ENCODE peak calls at places on chromosomes 2 and 18, in nine cellular contexts. Z is AML-193; A is stimulated activated CD4-positive, alpha-beta T cell treated with anti-CD3 and anti-CD28 coated beads, Interleukin-12 subunit alpha, Interleukin-12 subunit beta, amount 100 ng/mL, for 4 hours; X is ELR; T is stimulated activated CD8-positive, alpha-beta memory T cell treated with anti-CD3 and anti-CD28 coated beads, Interleukin-15, amount 100 ng/mL, for 24 hours; R is HAP-1; M is tibial artery; E is M059J; O is uterus. J is an unnamed sample.

GRCh38 chr2:239014897-239015768 is 167.2 kb downstream of the TWIST2 start:
- DNase-seq in Z (no peak), A (no peak), X (no peak), T (no peak), R (no peak), M (peak), E (no peak), O (no peak), J (peak)

GRCh38 chr18:36905560-36905959 is 76.6 kb downstream of the KIAA1328 start:
- DNase-seq in Z (no peak), A (no peak), X (no peak), T (no peak), R (no peak), M (no peak), E (no peak), O (no peak), J (no peak)

GRCh38 chr2:68835636-68836035 is 35.6 kb downstream of the BMP10 start:
- DNase-seq in Z (peak), A (no peak), X (no peak), T (no peak), R (no peak), M (no peak), E (no peak), O (no peak), J (no peak)

GRCh38 chr18:25985999-25986398 is 104.4 kb downstream of the SS18 start:
- DNase-seq in Z (no peak), A (no peak), X (no peak), T (no peak), R (no peak), M (no peak), E (no peak), O (no peak), J (no peak)

GRCh38 chr2:17539993-17540812 is at the start of gene VSNL1:
- DNase-seq in Z (no peak), A (no peak), X (no peak), T (no peak), R (peak), M (peak), E (peak), O (peak), J (peak)

GRCh38 chr18:54269924-54270844 is 867 bp downstream of the POLI start:
- DNase-seq in Z (peak), A (peak), X (peak), T (peak), R (no peak), M (no peak), E (peak), O (peak), J (peak)

GRCh38 chr2:73918856-73919255 is 7.8 kb upstream of the DGUOK start:
- DNase-seq in Z (no peak), A (no peak), X (no peak), T (no peak), R (no peak), M (no peak), E (no peak), O (no peak), J (no peak)

GRCh38 chr2:136248907-136249306 is 131.0 kb upstream of the CXCR4 start:
- DNase-seq in Z (no peak), A (no peak), X (no peak), T (no peak), R (no peak), M (no peak), E (no peak), O (no peak), J (no peak)

GRCh38 chr2:8893474-8893873 is 56.1 kb upstream of the KIDINS220 start:
- DNase-seq in Z (no peak), A (no peak), X (no peak), T (no peak), R (no peak), M (no peak), E (no peak), O (no peak), J (no peak)

GRCh38 chr18:54284967-54285785 is 15.9 kb downstream of the POLI start:
- DNase-seq in Z (no peak), A (peak), X (peak), T (no peak), R (no peak), M (no peak), E (peak), O (no peak), J (no peak)

GRCh38 chr2:96710985-96711384 is 28.9 kb downstream of the LMAN2L start:
- DNase-seq in Z (no peak), A (no peak), X (no peak), T (no peak), R (no peak), M (no peak), E (no peak), O (no peak), J (no peak)

GRCh38 chr2:3624059-3624794 is 29.3 kb downstream of the COLEC11 start:
- DNase-seq in Z (no peak), A (no peak), X (no peak), T (no peak), R (no peak), M (no peak), E (no peak), O (no peak), J (no peak)

J was measured in lower leg skin.